ENCODE peak calls at places on chromosome 2, in five cellular contexts. One of them, this sample, is unnamed.

GRCh38 chr2:48415765-48416515 is 114.0 kb upstream of the STON1 start:
- DNase-seq in K562: no peak
- DNase-seq in HepG2: peak; percentile 88
- DNase-seq in GM12878: no peak
- DNase-seq in H1: no peak
- DNase-seq in this sample: no peak

GRCh38 chr2:156430236-156430977 is 5.8 kb upstream of the GPD2 start:
- DNase-seq in K562: no peak
- DNase-seq in HepG2: no peak
- DNase-seq in GM12878: no peak
- DNase-seq in H1: no peak
- DNase-seq in this sample: no peak

GRCh38 chr2:67260348-67261277 is 136.5 kb upstream of the ETAA1 start:
- DNase-seq in K562: no peak
- DNase-seq in HepG2: no peak
- DNase-seq in GM12878: no peak
- DNase-seq in H1: no peak
- DNase-seq in this sample: no peak

GRCh38 chr2:41521191-41521590 is 526.6 kb upstream of the PKDCC start:
- DNase-seq in K562: no peak
- DNase-seq in HepG2: no peak
- DNase-seq in GM12878: no peak
- DNase-seq in H1: no peak
- DNase-seq in this sample: no peak

GRCh38 chr2:14137643-14138042 is 494.9 kb upstream of the LRATD1 start:
- DNase-seq in K562: no peak
- DNase-seq in HepG2: no peak
- DNase-seq in GM12878: no peak
- DNase-seq in H1: no peak
- DNase-seq in this sample: no peak

GRCh38 chr2:14779252-14779651 is 146.7 kb downstream of the LRATD1 start:
- DNase-seq in K562: no peak
- DNase-seq in HepG2: peak; percentile 38
- DNase-seq in GM12878: no peak
- DNase-seq in H1: no peak
- DNase-seq in this sample: no peak

GRCh38 chr2:240278661-240279060 is 138.2 kb upstream of the OTOS start:
- DNase-seq in K562: no peak
- DNase-seq in HepG2: no peak
- DNase-seq in GM12878: no peak
- DNase-seq in H1: no peak
- DNase-seq in this sample: no peak

GRCh38 chr2:10486601-10487079 is 38.5 kb upstream of the ODC1 start:
- DNase-seq in K562: no peak
- DNase-seq in HepG2: peak; percentile 39
- DNase-seq in GM12878: no peak
- DNase-seq in H1: peak; percentile 17
- DNase-seq in this sample: no peak

GRCh38 chr2:221999702-222000101 is 299.1 kb downstream of the PAX3 start:
- DNase-seq in K562: no peak
- DNase-seq in HepG2: no peak
- DNase-seq in GM12878: no peak
- DNase-seq in H1: no peak
- DNase-seq in this sample: no peak

GRCh38 chr2:20925265-20925889 is 102.5 kb upstream of the LDAH start:
- DNase-seq in K562: peak; percentile 18
- DNase-seq in HepG2: no peak
- DNase-seq in GM12878: no peak
- DNase-seq in H1: peak; percentile 56
- DNase-seq in this sample: no peak

GRCh38 chr2:18362696-18363095 is 197.8 kb downstream of the RDH14 start:
- DNase-seq in K562: no peak
- DNase-seq in HepG2: no peak
- DNase-seq in GM12878: no peak
- DNase-seq in H1: no peak
- DNase-seq in this sample: no peak

GRCh38 chr2:134177351-134177931 is 76.4 kb upstream of the MGAT5 start:
- DNase-seq in K562: no peak
- DNase-seq in HepG2: no peak
- DNase-seq in GM12878: no peak
- DNase-seq in H1: no peak
- DNase-seq in this sample: no peak

GRCh38 chr2:75360945-75361344 is 161.6 kb upstream of the TACR1 start:
- DNase-seq in K562: no peak
- DNase-seq in HepG2: no peak
- DNase-seq in GM12878: no peak
- DNase-seq in H1: no peak
- DNase-seq in this sample: no peak

GRCh38 chr2:74915743-74916142 is 42.7 kb upstream of the POLE4 start:
- DNase-seq in K562: no peak
- DNase-seq in HepG2: no peak
- DNase-seq in GM12878: peak; percentile 11
- DNase-seq in H1: no peak
- DNase-seq in this sample: no peak

GRCh38 chr2:171081649-171082111 is 79.0 kb downstream of the TLK1 start:
- DNase-seq in K562: no peak
- DNase-seq in HepG2: no peak
- DNase-seq in GM12878: no peak
- DNase-seq in H1: no peak
- DNase-seq in this sample: no peak

GRCh38 chr2:53021285-53021684 is 746.3 kb upstream of the CHAC2 start:
- DNase-seq in K562: no peak
- DNase-seq in HepG2: no peak
- DNase-seq in GM12878: no peak
- DNase-seq in H1: no peak
- DNase-seq in this sample: no peak

GRCh38 chr2:80073134-80073561 is 231.4 kb downstream of the LRRTM1 start:
- DNase-seq in K562: peak; percentile 83
- DNase-seq in HepG2: peak; percentile 60
- DNase-seq in GM12878: peak; percentile 3
- DNase-seq in H1: no peak
- DNase-seq in this sample: peak; percentile 61

GRCh38 chr2:88398122-88398655 is 54.3 kb downstream of the FOXI3 start:
- DNase-seq in K562: no peak
- DNase-seq in HepG2: no peak
- DNase-seq in GM12878: no peak
- DNase-seq in H1: no peak
- DNase-seq in this sample: no peak

GRCh38 chr2:215002500-215002899 is 135.9 kb downstream of the ABCA12 start:
- DNase-seq in K562: peak; percentile 57
- DNase-seq in HepG2: peak; percentile 39
- DNase-seq in GM12878: no peak
- DNase-seq in H1: no peak
- DNase-seq in this sample: peak; percentile 9

GRCh38 chr2:46480562-46480961 is 1.2 kb downstream of the TMEM247 start:
- DNase-seq in K562: no peak
- DNase-seq in HepG2: no peak
- DNase-seq in GM12878: no peak
- DNase-seq in H1: no peak
- DNase-seq in this sample: no peak

GRCh38 chr2:233760043-233760442 is at the start of gene UGT1A1:
- DNase-seq in K562: no peak
- DNase-seq in HepG2: peak; percentile 30
- DNase-seq in GM12878: no peak
- DNase-seq in H1: no peak
- DNase-seq in this sample: no peak

GRCh38 chr2:34734662-34735061 is 1135.6 kb upstream of the FAM98A start:
- DNase-seq in K562: no peak
- DNase-seq in HepG2: no peak
- DNase-seq in GM12878: no peak
- DNase-seq in H1: no peak
- DNase-seq in this sample: no peak

GRCh38 chr2:122136071-122136470 is 380.6 kb downstream of the TSN start:
- DNase-seq in K562: peak; percentile 26
- DNase-seq in HepG2: peak; percentile 56
- DNase-seq in GM12878: no peak
- DNase-seq in H1: no peak
- DNase-seq in this sample: peak; percentile 40

GRCh38 chr2:106886916-106887758 is 1.2 kb upstream of the ST6GAL2 start:
- DNase-seq in K562: no peak
- DNase-seq in HepG2: no peak
- DNase-seq in GM12878: no peak
- DNase-seq in H1: peak; percentile 85
- DNase-seq in this sample: peak; percentile 81

GRCh38 chr2:180159921-180160320 is 152.8 kb upstream of the CWC22 start:
- DNase-seq in K562: no peak
- DNase-seq in HepG2: no peak
- DNase-seq in GM12878: no peak
- DNase-seq in H1: no peak
- DNase-seq in this sample: no peak

GRCh38 chr2:9001229-9001628 is 2.3 kb downstream of the MBOAT2 start:
- DNase-seq in K562: peak; percentile 41
- DNase-seq in HepG2: no peak
- DNase-seq in GM12878: no peak
- DNase-seq in H1: no peak
- DNase-seq in this sample: no peak

GRCh38 chr2:162113771-162114168 is 38.3 kb downstream of the GCG start:
- DNase-seq in K562: no peak
- DNase-seq in HepG2: peak; percentile 85
- DNase-seq in GM12878: no peak
- DNase-seq in H1: no peak
- DNase-seq in this sample: no peak

GRCh38 chr2:162114291-162114690 is 37.8 kb downstream of the GCG start:
- DNase-seq in K562: no peak
- DNase-seq in HepG2: no peak
- DNase-seq in GM12878: no peak
- DNase-seq in H1: no peak
- DNase-seq in this sample: no peak

GRCh38 chr2:162115076-162115475 is 37.0 kb downstream of the GCG start:
- DNase-seq in K562: no peak
- DNase-seq in HepG2: no peak
- DNase-seq in GM12878: no peak
- DNase-seq in H1: no peak
- DNase-seq in this sample: no peak

GRCh38 chr2:162111958-162112850 is 38.2 kb upstream of the DPP4 start:
- DNase-seq in K562: no peak
- DNase-seq in HepG2: peak; percentile 76
- DNase-seq in GM12878: no peak
- DNase-seq in H1: no peak
- DNase-seq in this sample: no peak

DNA sequence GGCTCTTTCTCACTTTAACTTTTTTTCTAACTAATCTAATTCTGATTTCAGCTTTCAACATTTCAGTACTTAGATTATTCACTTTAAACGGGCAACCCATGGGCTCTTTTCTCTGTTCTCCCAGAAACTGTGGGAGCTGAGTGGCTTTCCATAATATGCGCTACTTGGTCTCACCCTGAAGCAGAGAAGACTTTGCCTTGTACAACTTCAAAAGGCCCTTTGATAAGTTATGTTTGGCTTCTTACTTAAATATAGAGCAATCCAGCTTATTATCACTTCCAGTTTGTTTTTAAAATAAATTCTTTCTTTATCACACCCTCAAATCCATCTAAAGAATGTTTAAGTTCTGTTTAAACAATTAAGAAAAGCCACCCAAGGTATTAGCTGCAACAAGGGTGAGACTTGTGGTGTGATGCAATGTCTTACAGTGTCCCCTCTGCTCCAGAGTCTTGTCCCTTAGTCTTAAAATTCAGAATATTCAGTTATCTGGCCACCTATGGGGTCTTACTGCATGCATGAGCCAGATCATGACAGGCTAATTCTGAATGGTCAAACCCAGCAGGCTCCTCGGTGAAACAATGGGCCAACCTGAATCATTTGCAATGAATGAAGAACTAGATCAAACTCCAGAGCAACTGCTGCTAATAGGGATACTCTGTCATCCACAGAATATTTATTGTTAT is 38.8 kb downstream of the GCG start:
- DNase-seq in K562: no peak
- DNase-seq in HepG2: peak; percentile 51
- DNase-seq in GM12878: no peak
- DNase-seq in H1: no peak
- DNase-seq in this sample: no peak
- TF ChIP-seq SIN3A in K562: no peak
- TF ChIP-seq SIN3A in HepG2: no peak
- TF ChIP-seq SIN3A in GM12878: no peak
- TF ChIP-seq SIN3A in H1: no peak
- TF ChIP-seq SIN3A in this sample: no peak

DNA sequence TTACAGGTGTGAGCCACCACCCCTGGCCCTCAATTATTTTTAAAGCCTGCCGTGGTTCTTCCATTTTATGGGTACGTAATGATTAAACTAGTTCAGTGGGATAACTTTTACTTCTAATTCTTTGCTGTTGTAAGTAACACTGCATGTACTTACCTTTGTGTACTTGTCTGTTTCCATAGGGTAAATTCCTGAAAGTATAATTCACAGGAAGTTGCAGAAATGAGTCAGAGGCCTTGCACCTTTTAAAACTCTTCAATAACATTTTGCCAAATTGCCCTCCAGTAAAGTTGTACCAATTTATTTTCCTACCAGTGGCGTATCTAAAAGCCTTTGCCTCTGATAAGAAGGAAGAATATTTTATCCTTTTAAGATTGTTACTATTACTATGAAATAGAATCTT is 65.0 kb downstream of the CAB39 start:
- DNase-seq in K562: no peak
- DNase-seq in HepG2: no peak
- DNase-seq in GM12878: no peak
- DNase-seq in H1: no peak
- DNase-seq in this sample: no peak
- TF ChIP-seq EP300 in K562: no peak
- TF ChIP-seq EP300 in HepG2: no peak
- TF ChIP-seq EP300 in GM12878: no peak
- TF ChIP-seq EP300 in H1: no peak
- TF ChIP-seq EP300 in this sample: no peak

DNA sequence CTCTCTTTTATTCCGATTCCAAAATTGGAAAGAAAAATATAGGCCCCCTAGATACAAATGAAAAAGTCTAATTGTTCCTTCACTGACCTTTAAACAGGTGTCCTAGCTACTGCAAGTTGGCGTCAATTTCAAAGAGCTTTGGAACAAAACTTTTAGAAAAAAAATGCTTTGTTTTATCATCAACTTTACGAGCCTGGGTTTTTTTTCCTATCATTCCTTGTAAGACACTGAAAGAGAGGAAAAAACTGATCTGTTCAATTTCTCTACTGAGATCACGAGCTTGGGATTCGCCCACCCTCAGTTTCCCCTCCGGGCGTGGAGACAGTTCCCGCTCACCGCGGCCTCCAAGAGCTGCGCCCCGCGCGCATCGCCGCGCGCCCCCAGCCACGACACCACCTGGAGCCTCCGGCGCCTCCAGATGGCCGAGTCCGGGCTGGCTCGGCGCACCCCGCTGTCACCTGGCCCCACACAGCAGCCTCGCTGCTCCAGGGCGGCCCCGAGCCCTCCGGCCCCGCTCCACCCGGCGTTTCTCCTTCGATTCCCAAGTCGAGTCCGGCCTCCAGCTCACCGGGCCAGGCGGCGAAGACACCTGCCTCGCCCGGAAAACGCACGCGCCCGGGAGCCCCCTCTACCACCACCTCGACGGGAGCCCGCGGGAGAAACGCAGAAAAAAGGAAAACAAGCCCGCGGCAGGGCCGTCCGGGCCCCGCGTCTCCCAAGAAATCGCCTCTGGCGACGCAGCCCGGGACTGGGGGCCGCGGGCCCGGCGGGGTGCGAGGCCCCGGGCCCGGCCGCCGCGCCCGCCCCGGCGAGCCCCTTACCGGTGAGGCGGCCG is 659 bp downstream of the TBC1D8 start:
- DNase-seq in K562: no peak
- DNase-seq in HepG2: no peak
- DNase-seq in GM12878: no peak
- DNase-seq in H1: peak; percentile 77
- DNase-seq in this sample: peak; percentile 78
- TF ChIP-seq SIN3A in K562: no peak
- TF ChIP-seq SIN3A in HepG2: no peak
- TF ChIP-seq SIN3A in GM12878: no peak
- TF ChIP-seq SIN3A in H1: no peak
- TF ChIP-seq SIN3A in this sample: no peak

GRCh38 chr2:228378696-228379425 is 197.4 kb upstream of the SPHKAP start:
- DNase-seq in K562: no peak
- DNase-seq in HepG2: no peak
- DNase-seq in GM12878: no peak
- DNase-seq in H1: no peak
- DNase-seq in this sample: no peak
- TF ChIP-seq EP300 in K562: no peak
- TF ChIP-seq EP300 in HepG2: no peak
- TF ChIP-seq EP300 in GM12878: no peak
- TF ChIP-seq EP300 in H1: no peak
- TF ChIP-seq EP300 in this sample: no peak

This sample was measured in SK-N-SH.